ENCODE peak calls at places on chromosomes 13 and 19, in seven cellular contexts. F, Q, L, D, X, Z and O are unnamed samples.

GRCh38 chr13:30696278-30697176 is 38.8 kb upstream of the ALOX5AP start:
- DNase-seq in L (no peak), Q (peak; percentile 55), D (peak; percentile 36), Z (no peak), F (no peak), X (no peak), O (no peak)

GRCh38 chr19:5828661-5829566 is 10.6 kb downstream of the FUT6 start:
- DNase-seq in Q (no peak), L (no peak), X (peak; percentile 55), F (peak; percentile 94), D (no peak), Z (no peak), O (no peak)

GRCh38 chr13:62626771-62627170 is 1211.1 kb upstream of the PCDH20 start:
- DNase-seq in Q (no peak), D (no peak), X (no peak), Z (no peak), L (no peak), F (no peak), O (no peak)

GRCh38 chr13:43304945-43305344 is 281.6 kb downstream of the DNAJC15 start:
- DNase-seq in Z (no peak), X (no peak), D (no peak), F (no peak), Q (no peak), L (no peak), O (no peak)

GRCh38 chr13:21060827-21061076 is 634 bp downstream of the LATS2 start:
- DNase-seq in X (peak; percentile 29), L (no peak), Z (no peak), Q (no peak), D (no peak), F (no peak), O (no peak)

GRCh38 chr13:52128714-52129700 is at the start of gene NEK5:
- DNase-seq in L (peak; percentile 58), D (peak; percentile 25), Q (peak; percentile 56), F (peak; percentile 81), Z (no peak), X (peak; percentile 72), O (no peak)

GRCh38 chr19:7962644-7963268 is 19.3 kb upstream of the TIMM44 start:
- DNase-seq in L (no peak), Q (no peak), X (no peak), F (no peak), D (no peak), Z (no peak), O (no peak)

GRCh38 chr13:42702726-42703125 is 78.7 kb upstream of the FAM216B start:
- DNase-seq in Q (peak; percentile 26), X (no peak), Z (no peak), F (no peak), D (no peak), L (no peak), O (no peak)

GRCh38 chr19:29873024-29873800 is 61.4 kb downstream of the CCNE1 start:
- DNase-seq in Z (no peak), X (peak; percentile 55), F (peak; percentile 81), Q (peak; percentile 7), D (no peak), L (no peak), O (no peak)

GRCh38 chr19:17977488-17977887 is 10.6 kb downstream of the KCNN1 start:
- DNase-seq in F (no peak), X (no peak), L (no peak), D (no peak), Z (no peak), Q (no peak), O (no peak)

GRCh38 chr13:29924482-29924884 is 74.1 kb upstream of the UBL3 start:
- DNase-seq in F (no peak), D (peak; percentile 86), Q (peak; percentile 89), X (no peak), Z (peak; percentile 81), L (no peak), O (no peak)

GRCh38 chr13:98142427-98143156 is at the start of gene FARP1:
- DNase-seq in D (peak; percentile 65), Z (no peak), L (peak; percentile 78), Q (peak; percentile 64), X (peak; percentile 88), F (peak; percentile 90), O (peak; percentile 37)

GRCh38 chr13:25683662-25684370 is 312.0 kb downstream of the ATP8A2 start:
- DNase-seq in Z (no peak), X (no peak), F (no peak), L (no peak), Q (no peak), D (no peak), O (no peak)

GRCh38 chr19:6378036-6378435 is 2.3 kb upstream of the PSPN start:
- DNase-seq in D (peak; percentile 41), Z (peak; percentile 58), L (no peak), X (no peak), Q (peak; percentile 80), F (no peak), O (no peak)

GRCh38 chr13:49858183-49858856 is 65.8 kb upstream of the KPNA3 start:
- DNase-seq in F (no peak), Q (peak; percentile 99), D (peak; percentile 99), L (no peak), Z (peak; percentile 76), X (no peak), O (peak; percentile 66)

GRCh38 chr13:82717249-82717648 is 1165.0 kb downstream of the SLITRK1 start:
- DNase-seq in X (no peak), Z (peak; percentile 56), L (no peak), Q (peak; percentile 89), D (peak; percentile 59), F (no peak), O (no peak)

GRCh38 chr13:34162545-34162936 is 344.6 kb downstream of the RFC3 start:
- DNase-seq in D (peak; percentile 34), Q (peak; percentile 94), L (no peak), X (no peak), F (no peak), Z (no peak), O (no peak)

GRCh38 chr19:40674291-40674690 is 16.2 kb downstream of the NUMBL start:
- DNase-seq in L (no peak), D (no peak), X (no peak), F (no peak), Z (no peak), Q (peak; percentile 28), O (no peak)

GRCh38 chr19:14371321-14371821 is 9.9 kb upstream of the ADGRE5 start:
- DNase-seq in X (no peak), D (no peak), L (no peak), Z (no peak), Q (no peak), F (no peak), O (no peak)

GRCh38 chr19:8423821-8424223 is 10.7 kb downstream of the MARCHF2 start:
- DNase-seq in F (peak; percentile 91), Q (peak; percentile 96), X (peak; percentile 89), L (peak; percentile 91), D (peak; percentile 97), Z (peak; percentile 96), O (peak; percentile 94)

GRCh38 chr19:23795462-23795861 is 36.8 kb upstream of the ZNF681 start:
- DNase-seq in D (no peak), L (no peak), X (no peak), Z (no peak), F (no peak), Q (no peak), O (no peak)

GRCh38 chr13:91726666-91727065 is 328.2 kb downstream of the GPC5 start:
- DNase-seq in Q (no peak), D (no peak), F (no peak), L (no peak), Z (no peak), X (no peak), O (no peak)

DNA sequence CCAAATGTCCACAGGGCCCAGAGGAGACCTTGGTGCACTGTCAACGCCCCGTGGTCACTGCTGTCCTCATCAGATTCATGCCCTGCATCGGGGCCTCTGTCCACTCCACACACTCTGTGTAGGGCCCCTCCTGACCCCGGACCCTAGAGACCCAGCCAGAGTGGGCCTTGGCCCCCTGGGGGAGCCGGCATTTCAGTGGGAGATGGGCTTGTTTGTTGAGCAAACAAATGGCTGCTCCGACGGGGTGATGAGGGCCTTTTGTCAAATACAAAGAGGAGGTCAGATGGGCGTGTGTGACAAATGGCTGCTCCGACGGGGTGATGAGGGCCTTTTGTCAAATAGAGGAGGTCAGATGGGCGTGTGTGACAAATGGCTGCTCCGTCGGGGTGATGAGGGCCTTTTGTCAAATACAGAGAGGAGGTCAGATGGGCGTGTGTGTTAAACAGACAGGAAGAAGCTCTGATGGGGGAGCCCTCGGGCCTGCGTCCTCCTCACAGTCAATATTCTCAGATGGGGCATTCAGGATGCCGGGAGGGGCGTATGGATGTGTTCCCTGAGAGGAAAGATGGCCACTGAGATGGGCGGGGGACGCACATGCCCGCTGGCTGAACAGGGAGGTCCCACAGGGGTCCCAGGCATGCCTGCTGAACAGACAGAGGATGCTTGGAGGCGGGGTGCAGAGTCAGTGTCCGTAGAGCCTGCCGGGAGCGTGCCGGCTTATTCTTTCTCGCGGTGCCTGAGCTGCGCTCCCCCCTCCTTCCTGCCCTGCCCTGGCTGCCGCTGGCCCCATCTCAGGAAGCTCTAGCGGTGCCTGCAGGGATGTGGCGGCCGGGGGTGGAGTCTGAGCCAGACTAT is 36.3 kb downstream of the SMIM24 start:
- DNase-seq in L (no peak), F (peak; percentile 54), D (peak; percentile 47), X (no peak), Z (no peak), Q (peak; percentile 15), O (no peak)
- TF ChIP-seq CTCF in L (no peak), F (no peak), D (no peak), X (no peak), Z (no peak), Q (no peak), O (no peak)

DNA sequence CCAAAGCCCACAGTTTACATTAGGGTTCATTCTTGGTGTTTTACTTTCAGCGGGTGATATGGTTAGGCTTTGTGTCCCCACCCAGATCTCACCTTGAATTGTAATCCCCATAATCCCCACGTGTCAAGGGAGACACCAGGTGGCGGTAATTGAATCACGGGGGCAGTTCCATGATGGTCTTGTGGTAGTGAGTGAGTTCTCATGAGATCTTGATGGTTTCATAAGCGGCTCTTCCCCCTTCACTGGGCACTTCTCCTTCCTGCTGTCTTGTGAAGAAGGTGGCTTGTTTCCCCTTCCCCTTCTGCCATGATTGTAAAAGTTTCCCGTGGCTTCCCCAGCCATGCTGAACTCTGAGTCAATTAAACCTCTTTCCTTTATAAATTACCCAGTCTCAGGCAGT is 12.0 kb downstream of the FPR2 start:
- DNase-seq in L (no peak), Z (no peak), F (no peak), Q (no peak), D (no peak), X (no peak), O (no peak)
- TF ChIP-seq CTCF in L (no peak), Z (no peak), F (no peak), Q (no peak), D (no peak), X (no peak), O (no peak)

GRCh38 chr19:43534811-43535761 is 2.1 kb downstream of the ZNF575 start:
- DNase-seq in Z (no peak), Q (peak; percentile 61), L (peak; percentile 64), D (peak; percentile 61), X (peak; percentile 68), F (peak; percentile 75), O (no peak)
- TF ChIP-seq CTCF in Z (peak; percentile 77), Q (peak; percentile 61), L (peak; percentile 58), D (peak; percentile 63), X (no peak), F (peak; percentile 66), O (peak; percentile 77)

DNA sequence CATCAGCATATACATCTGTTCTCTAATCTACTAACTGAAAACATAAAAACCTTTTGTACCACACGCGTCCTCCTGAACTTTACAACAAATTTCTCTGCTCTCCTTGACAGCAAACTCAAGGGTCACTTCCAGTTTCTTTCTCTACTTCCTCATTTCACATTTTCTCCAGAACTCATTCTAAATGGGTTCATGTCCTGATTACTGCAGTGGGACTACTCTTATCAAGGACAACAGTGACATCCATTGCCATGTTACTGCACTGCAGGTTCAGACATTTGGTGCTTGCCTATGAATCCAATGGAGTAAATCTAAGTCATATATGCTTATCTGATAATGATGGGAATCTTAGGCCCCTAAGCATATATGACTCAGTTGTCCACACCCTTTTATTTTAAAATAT is 35.3 kb downstream of the FPR3 start:
- DNase-seq in D (no peak), F (no peak), Q (no peak), Z (no peak), L (no peak), X (no peak), O (no peak)
- TF ChIP-seq CTCF in D (no peak), F (no peak), Q (no peak), Z (no peak), L (no peak), X (no peak), O (no peak)